ENCODE peak calls at places on chromosomes 12 and 14, in nine cellular contexts. W is neural progenitor cell, T is mesendoderm, X is MM.1S, M is neuronal stem cell, G is GM12878, Y is astrocyte, F is IMR-90, J is H1. R is an unnamed sample.
A peak's percentile ranks its signal among the peaks of the same experiment; 100 is the strongest.

GRCh38 chr14:98822917-98823316 is 449.1 kb downstream of the BCL11B start:
- DNase-seq in G (no peak), M (no peak), T (peak; percentile 39), J (no peak), W (no peak), Y (no peak), F (no peak), X (no peak), R (no peak)

GRCh38 chr14:50085570-50086315 is 30.6 kb downstream of the VCPKMT start:
- DNase-seq in X (no peak), M (no peak), F (peak; percentile 77), T (peak; percentile 31), G (peak; percentile 95), J (no peak), Y (peak; percentile 67), W (no peak), R (peak; percentile 47)

GRCh38 chr14:30620178-30620577 is 1.9 kb upstream of the SCFD1 start:
- DNase-seq in T (no peak), M (no peak), F (peak; percentile 73), W (no peak), X (peak; percentile 35), Y (peak; percentile 61), J (no peak), G (peak; percentile 43), R (peak; percentile 49)

GRCh38 chr12:63045020-63045860 is 105.8 kb downstream of the AVPR1A start:
- DNase-seq in G (no peak), J (no peak), F (peak; percentile 56), W (no peak), T (peak; percentile 86), M (no peak), Y (peak; percentile 81), X (no peak), R (peak; percentile 85)

GRCh38 chr14:52706286-52706685 is 714 bp upstream of the PSMC6 start:
- DNase-seq in Y (no peak), G (no peak), F (peak; percentile 10), W (no peak), J (no peak), T (no peak), M (no peak), X (no peak), R (no peak)

GRCh38 chr14:74682169-74682952 is 30.5 kb downstream of the AREL1 start:
- DNase-seq in Y (no peak), W (no peak), G (no peak), T (peak; percentile 6), X (no peak), M (peak; percentile 5), F (no peak), J (no peak), R (no peak)

GRCh38 chr14:68961781-68962584 is 17.1 kb downstream of the ACTN1 start:
- DNase-seq in T (peak; percentile 93), M (peak; percentile 35), J (peak; percentile 77), W (peak; percentile 68), G (no peak), F (peak; percentile 85), X (no peak), Y (peak; percentile 80), R (peak; percentile 27)

GRCh38 chr12:26732010-26732908 is 100.7 kb downstream of the ITPR2 start:
- DNase-seq in M (no peak), X (peak; percentile 22), T (no peak), Y (no peak), J (no peak), G (peak; percentile 84), W (no peak), F (no peak), R (no peak)

GRCh38 chr12:126905752-126906151 is 1361.2 kb upstream of the TMEM132C start:
- DNase-seq in Y (no peak), G (no peak), F (no peak), X (no peak), J (no peak), M (no peak), W (no peak), T (no peak), R (no peak)

GRCh38 chr12:69026341-69026740 is 93.4 kb upstream of the CPM start:
- DNase-seq in F (no peak), T (no peak), Y (no peak), W (no peak), J (no peak), M (no peak), X (no peak), G (no peak), R (no peak)

GRCh38 chr14:104383931-104384775 is 195.4 kb upstream of the C14orf180 start:
- DNase-seq in J (no peak), F (no peak), Y (no peak), G (no peak), X (no peak), W (peak; percentile 56), M (peak; percentile 37), T (peak; percentile 28), R (no peak)

GRCh38 chr12:109737631-109738030 is 24.0 kb downstream of the FAM222A start:
- DNase-seq in T (peak; percentile 84), F (no peak), J (no peak), X (no peak), G (no peak), W (no peak), Y (no peak), M (no peak), R (no peak)

GRCh38 chr12:6452245-6452731 is 446 bp downstream of the TAPBPL start:
- DNase-seq in F (no peak), G (no peak), X (peak; percentile 50), M (no peak), T (no peak), Y (no peak), W (peak; percentile 14), J (peak; percentile 54), R (no peak)

GRCh38 chr12:76123301-76124212 is 39.1 kb upstream of the NAP1L1 start:
- DNase-seq in G (no peak), X (no peak), J (no peak), T (no peak), W (peak; percentile 11), Y (peak; percentile 61), M (no peak), F (peak; percentile 64), R (peak; percentile 62)

GRCh38 chr14:89952581-89952980 is 1.9 kb downstream of the EFCAB11 start:
- DNase-seq in G (no peak), W (no peak), X (no peak), T (no peak), J (no peak), F (no peak), Y (no peak), M (no peak), R (no peak)
- H3K4me1 ChIP-seq in G (peaks cover under 1% of the 10 kb centered on the region), W (peaks cover 13% of the 10 kb centered on the region), X (no peaks in the 10 kb centered on the region), T (no peaks in the 10 kb centered on the region), J (no peaks in the 10 kb centered on the region), F (peaks cover 3% of the 10 kb centered on the region), Y (peaks cover 25% of the 10 kb centered on the region), M (peaks cover 14% of the 10 kb centered on the region), R (peaks cover 17% of the 10 kb centered on the region)

DNA sequence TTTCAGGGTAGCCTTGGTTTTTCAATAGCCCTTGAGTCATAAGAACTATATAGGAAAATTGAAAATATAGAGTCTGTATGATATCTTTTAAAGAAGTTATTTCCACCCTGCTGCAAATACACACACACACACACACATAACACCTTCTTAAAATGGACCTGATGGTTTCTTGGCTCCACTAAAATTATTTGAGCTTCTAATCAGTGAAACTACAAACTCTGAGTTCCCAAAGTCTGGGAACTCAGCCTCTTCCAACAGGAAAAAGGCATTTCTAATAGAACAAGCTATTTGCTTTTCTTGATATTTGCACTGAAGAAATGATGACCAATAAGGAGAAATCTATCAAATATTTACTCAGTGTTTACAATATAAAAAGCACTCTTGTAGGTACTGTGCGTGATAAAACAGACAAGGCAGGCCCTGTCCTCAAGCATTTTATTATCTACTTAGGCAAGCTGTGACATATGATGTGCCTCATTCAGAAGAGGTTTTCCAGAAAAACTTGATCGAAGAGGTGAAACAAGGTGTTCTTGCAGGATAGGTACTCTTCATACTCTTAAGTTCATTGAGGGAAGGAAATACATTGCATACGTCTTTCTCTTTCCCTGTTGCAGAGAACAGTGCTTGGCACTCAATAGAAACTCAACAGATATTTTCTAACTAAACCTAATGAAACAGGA is 88.6 kb downstream of the MGST1 start:
- DNase-seq in G (no peak), M (no peak), T (no peak), J (no peak), W (no peak), F (no peak), Y (no peak), X (no peak), R (no peak)
- H3K4me3 ChIP-seq in G (no peak overlapping the region), M (no peak overlapping the region), T (no peak overlapping the region), J (no peak overlapping the region), W (no peak overlapping the region), F (no peak overlapping the region), Y (no peak overlapping the region), X (no peak overlapping the region), R (no peak overlapping the region)

DNA sequence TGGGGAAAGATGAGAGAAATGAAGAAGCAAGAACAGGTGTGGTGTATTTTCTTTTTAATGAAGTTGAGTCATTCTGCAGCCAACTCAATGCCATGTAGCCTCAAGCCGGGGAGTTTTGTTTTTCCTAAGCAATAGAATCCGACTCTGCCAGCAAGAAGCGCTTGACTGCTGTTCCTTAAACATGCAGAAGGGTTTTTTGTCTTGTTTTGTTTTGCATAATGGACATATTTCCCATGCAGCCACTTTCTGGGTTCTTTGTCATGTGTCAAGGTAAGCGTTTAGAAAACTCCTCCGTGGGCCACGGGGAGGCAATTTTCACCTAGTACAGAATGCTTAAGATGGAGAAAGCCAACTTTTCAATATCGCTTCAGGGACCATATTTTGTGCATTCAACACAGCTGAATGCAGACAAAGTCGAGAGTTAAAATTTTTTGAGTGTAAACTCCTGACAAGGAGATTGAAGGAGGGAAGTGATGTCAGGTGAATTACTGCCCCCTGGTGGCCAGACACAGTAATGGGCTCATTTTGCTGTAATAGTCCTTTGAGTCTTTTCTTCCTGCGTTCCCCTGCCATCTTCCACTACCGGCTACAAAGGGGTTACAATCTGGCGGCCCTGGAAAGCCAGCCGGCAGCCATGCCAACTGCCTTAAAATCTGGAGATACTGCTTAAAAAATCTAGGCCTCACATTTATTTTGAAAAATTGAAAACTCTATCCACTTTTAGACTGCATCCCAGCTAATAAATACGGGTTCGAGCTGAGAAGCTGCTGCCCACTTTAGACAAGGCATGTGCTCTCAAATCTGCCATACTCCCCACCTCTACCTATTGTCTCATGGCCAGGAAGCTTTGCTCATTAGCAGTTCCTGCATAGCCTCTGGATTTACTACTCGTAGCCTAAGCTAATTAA is 3.2 kb upstream of the FICD start:
- DNase-seq in X (peak; percentile 72), F (peak; percentile 65), Y (peak; percentile 26), M (peak; percentile 74), T (peak; percentile 83), W (peak; percentile 80), J (peak; percentile 88), G (peak; percentile 78), R (peak; percentile 86)
- H3K9ac ChIP-seq in X (peak overlapping the region; percentile 6), F (no peak overlapping the region), Y (peak overlapping the region; percentile 13), M (no peak overlapping the region), T (peak overlapping the region; percentile 18), W (no peak overlapping the region), J (no peak overlapping the region), G (peak overlapping the region; percentile 60), R (no peak overlapping the region)

DNA sequence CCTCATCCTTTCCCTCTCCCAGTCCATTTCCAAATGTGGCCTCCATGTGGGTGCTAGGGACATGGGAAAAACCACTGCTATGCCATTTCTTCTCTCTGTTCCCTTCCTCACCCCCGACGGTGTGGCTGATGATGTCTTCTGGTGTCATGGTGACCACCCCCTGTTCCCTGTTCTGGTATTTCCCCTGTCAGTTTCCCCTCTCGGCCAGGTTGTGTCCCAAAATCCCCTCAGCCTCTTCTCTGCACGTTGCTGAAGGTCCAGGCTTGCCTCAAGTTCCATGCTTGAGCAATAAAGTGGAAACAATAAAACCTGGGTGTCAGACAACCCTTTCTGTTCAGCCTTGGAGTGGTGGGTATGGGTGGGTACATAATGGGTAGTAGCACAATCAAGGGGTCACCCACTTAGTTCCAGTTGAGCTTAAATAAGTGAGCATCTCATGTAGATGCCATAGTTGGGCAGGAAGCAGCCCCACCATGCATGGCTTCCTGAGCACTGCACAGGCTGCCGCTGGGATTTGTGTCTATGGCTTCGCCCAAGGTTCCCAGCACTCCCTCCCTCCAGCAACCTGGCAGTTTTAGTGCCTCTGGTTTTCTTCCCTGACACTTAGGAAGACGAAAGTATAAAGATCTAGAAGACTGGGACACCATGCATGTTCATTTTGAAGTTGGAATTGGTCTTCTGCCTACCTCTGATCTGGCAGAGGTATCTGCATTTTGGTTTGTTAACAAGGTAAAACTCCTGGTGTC is 8.7 kb upstream of the ITFG2 start:
- DNase-seq in J (no peak), G (peak; percentile 35), M (no peak), X (no peak), W (no peak), T (no peak), Y (no peak), F (no peak), R (no peak)
- H3K4me1 ChIP-seq in J (no peaks in the 10 kb centered on the region), G (peaks cover 14% of the 10 kb centered on the region), M (no peaks in the 10 kb centered on the region), X (no peaks in the 10 kb centered on the region), W (no peaks in the 10 kb centered on the region), T (no peaks in the 10 kb centered on the region), Y (peaks cover 10% of the 10 kb centered on the region), F (peaks cover 13% of the 10 kb centered on the region), R (peaks cover 23% of the 10 kb centered on the region)

R was measured in adipocyte.